ENCODE peak calls at places on chromosomes 6 and 20, in five cellular contexts. O is hepatocyte, M is GM12865, Z is dorsolateral prefrontal cortex, Y is left colon. U is an unnamed sample.

GRCh38 chr20:825710-826421 is 7.6 kb upstream of the FAM110A start:
- DNase-seq in Y (no peak), Z (no peak), O (no peak), M (no peak), U (no peak)

GRCh38 chr6:21382821-21383455 is 210.6 kb upstream of the SOX4 start:
- DNase-seq in M (peak), Y (no peak), O (no peak), Z (no peak), U (no peak)

GRCh38 chr6:36120539-36120938 is 9.8 kb upstream of the MAPK13 start:
- DNase-seq in Z (no peak), M (peak), O (no peak), Y (peak), U (no peak)

GRCh38 chr20:32429343-32429742 is 71.2 kb downstream of the ASXL1 start:
- DNase-seq in Y (no peak), M (no peak), O (no peak), Z (no peak), U (no peak)

GRCh38 chr20:37777556-37777955 is 83.7 kb downstream of the CTNNBL1 start:
- DNase-seq in M (no peak), O (no peak), Y (no peak), Z (no peak), U (no peak)

GRCh38 chr6:89260832-89261231 is 43.7 kb upstream of the GABRR1 start:
- DNase-seq in O (peak), Z (no peak), Y (no peak), M (no peak), U (peak)

GRCh38 chr20:13223731-13224130 is 2.7 kb downstream of the ISM1 start:
- DNase-seq in Z (no peak), O (no peak), M (no peak), Y (no peak), U (no peak)

GRCh38 chr20:63056236-63057132 is 49.7 kb upstream of the BHLHE23 start:
- DNase-seq in O (peak), M (peak), Z (no peak), Y (peak), U (peak)